ENCODE peak calls at places on chromosomes 6 and 20, in seven cellular contexts. One of them, this sample, is unnamed.
A peak's percentile ranks its signal among the peaks of the same experiment; 100 is the strongest.

GRCh38 chr6:48135352-48136084 is 24.5 kb upstream of the PTCHD4 start:
- DNase-seq in prostate gland: no peak
- DNase-seq in body of pancreas: no peak
- DNase-seq in ovary: no peak
- DNase-seq in adrenal gland: peak; percentile 48
- DNase-seq in sigmoid colon: no peak
- DNase-seq in vagina: no peak
- DNase-seq in this sample: no peak

GRCh38 chr6:158837684-158838625 is 18.8 kb upstream of the EZR start:
- DNase-seq in ovary: no peak
- DNase-seq in vagina: no peak
- DNase-seq in body of pancreas: no peak
- DNase-seq in prostate gland: no peak
- DNase-seq in sigmoid colon: peak; percentile 44
- DNase-seq in adrenal gland: no peak
- DNase-seq in this sample: no peak

GRCh38 chr20:34045294-34045693 is 51.6 kb downstream of the RALY start:
- DNase-seq in vagina: no peak
- DNase-seq in prostate gland: peak; percentile 11
- DNase-seq in body of pancreas: peak; percentile 46
- DNase-seq in sigmoid colon: peak; percentile 71
- DNase-seq in ovary: peak; percentile 50
- DNase-seq in adrenal gland: peak; percentile 59
- DNase-seq in this sample: no peak

GRCh38 chr6:108565893-108566292 is 5.2 kb downstream of the FOXO3 start:
- DNase-seq in prostate gland: no peak
- DNase-seq in ovary: no peak
- DNase-seq in body of pancreas: peak; percentile 31
- DNase-seq in sigmoid colon: peak; percentile 90
- DNase-seq in vagina: no peak
- DNase-seq in adrenal gland: peak; percentile 75
- DNase-seq in this sample: peak; percentile 26

GRCh38 chr6:52157301-52157930 is 28.8 kb upstream of the IL17A start:
- DNase-seq in vagina: no peak
- DNase-seq in body of pancreas: no peak
- DNase-seq in prostate gland: no peak
- DNase-seq in adrenal gland: no peak
- DNase-seq in ovary: no peak
- DNase-seq in sigmoid colon: no peak
- DNase-seq in this sample: no peak

GRCh38 chr6:140779991-140780596 is 1352.6 kb upstream of the GJE1 start:
- DNase-seq in ovary: no peak
- DNase-seq in sigmoid colon: no peak
- DNase-seq in body of pancreas: peak; percentile 9
- DNase-seq in vagina: no peak
- DNase-seq in adrenal gland: no peak
- DNase-seq in prostate gland: no peak
- DNase-seq in this sample: no peak

GRCh38 chr6:129243377-129243776 is 360.4 kb downstream of the LAMA2 start:
- DNase-seq in body of pancreas: no peak
- DNase-seq in ovary: no peak
- DNase-seq in vagina: no peak
- DNase-seq in sigmoid colon: no peak
- DNase-seq in prostate gland: no peak
- DNase-seq in adrenal gland: no peak
- DNase-seq in this sample: no peak

GRCh38 chr6:50899306-50899840 is 80.7 kb downstream of the TFAP2B start:
- DNase-seq in ovary: no peak
- DNase-seq in vagina: no peak
- DNase-seq in prostate gland: no peak
- DNase-seq in sigmoid colon: no peak
- DNase-seq in body of pancreas: no peak
- DNase-seq in adrenal gland: no peak
- DNase-seq in this sample: no peak

GRCh38 chr6:142746524-142746923 is 198.5 kb downstream of the HIVEP2 start:
- DNase-seq in vagina: no peak
- DNase-seq in adrenal gland: no peak
- DNase-seq in ovary: no peak
- DNase-seq in prostate gland: no peak
- DNase-seq in body of pancreas: peak; percentile 41
- DNase-seq in sigmoid colon: no peak
- DNase-seq in this sample: peak; percentile 35

GRCh38 chr6:163255265-163255664 is 159.3 kb upstream of the QKI start:
- DNase-seq in sigmoid colon: no peak
- DNase-seq in adrenal gland: no peak
- DNase-seq in body of pancreas: no peak
- DNase-seq in vagina: no peak
- DNase-seq in prostate gland: no peak
- DNase-seq in ovary: no peak
- DNase-seq in this sample: no peak

GRCh38 chr20:57583289-57584257 is 22.7 kb downstream of the PCK1 start:
- DNase-seq in sigmoid colon: no peak
- DNase-seq in prostate gland: no peak
- DNase-seq in body of pancreas: no peak
- DNase-seq in adrenal gland: no peak
- DNase-seq in vagina: no peak
- DNase-seq in ovary: no peak
- DNase-seq in this sample: no peak

GRCh38 chr6:158170656-158171081 is 2.5 kb downstream of the GTF2H5 start:
- DNase-seq in adrenal gland: peak; percentile 44
- DNase-seq in prostate gland: no peak
- DNase-seq in vagina: no peak
- DNase-seq in ovary: no peak
- DNase-seq in sigmoid colon: no peak
- DNase-seq in body of pancreas: no peak
- DNase-seq in this sample: no peak

GRCh38 chr20:15643713-15644112 is 929.5 kb downstream of the KIF16B start:
- DNase-seq in sigmoid colon: no peak
- DNase-seq in ovary: no peak
- DNase-seq in adrenal gland: no peak
- DNase-seq in prostate gland: no peak
- DNase-seq in body of pancreas: no peak
- DNase-seq in vagina: no peak
- DNase-seq in this sample: no peak

GRCh38 chr20:61559706-61560315 is 307.8 kb downstream of the CDH4 start:
- DNase-seq in body of pancreas: no peak
- DNase-seq in ovary: no peak
- DNase-seq in prostate gland: no peak
- DNase-seq in sigmoid colon: no peak
- DNase-seq in adrenal gland: no peak
- DNase-seq in vagina: no peak
- DNase-seq in this sample: no peak

GRCh38 chr6:39088331-39088730 is 26.7 kb downstream of the SAYSD1 start:
- DNase-seq in body of pancreas: peak; percentile 48
- DNase-seq in prostate gland: no peak
- DNase-seq in vagina: no peak
- DNase-seq in adrenal gland: peak; percentile 31
- DNase-seq in sigmoid colon: no peak
- DNase-seq in ovary: no peak
- DNase-seq in this sample: no peak
- H3K4me1 ChIP-seq in body of pancreas: peaks cover 4% of the 10 kb centered on the region
- H3K4me1 ChIP-seq in prostate gland: no peaks in the 10 kb centered on the region
- H3K4me1 ChIP-seq in vagina: no peaks in the 10 kb centered on the region
- H3K4me1 ChIP-seq in adrenal gland: no peaks in the 10 kb centered on the region
- H3K4me1 ChIP-seq in sigmoid colon: peaks cover 22% of the 10 kb centered on the region
- H3K4me1 ChIP-seq in ovary: no peaks in the 10 kb centered on the region
- H3K4me1 ChIP-seq in this sample: no peaks in the 10 kb centered on the region

GRCh38 chr20:29876911-29877285 is 1380.6 kb upstream of the DEFB115 start:
- DNase-seq in body of pancreas: peak; percentile 6
- DNase-seq in adrenal gland: no peak
- DNase-seq in ovary: no peak
- DNase-seq in vagina: peak; percentile 98
- DNase-seq in sigmoid colon: no peak
- DNase-seq in prostate gland: no peak
- DNase-seq in this sample: no peak

GRCh38 chr20:29878281-29878741 is 1379.2 kb upstream of the DEFB115 start:
- DNase-seq in sigmoid colon: peak; percentile 73
- DNase-seq in adrenal gland: no peak
- DNase-seq in body of pancreas: peak; percentile 15
- DNase-seq in ovary: no peak
- DNase-seq in vagina: peak; percentile 98
- DNase-seq in prostate gland: no peak
- DNase-seq in this sample: peak; percentile 48

GRCh38 chr20:29874476-29875202 is 1382.8 kb upstream of the DEFB115 start:
- DNase-seq in sigmoid colon: peak; percentile 63
- DNase-seq in vagina: no peak
- DNase-seq in prostate gland: no peak
- DNase-seq in body of pancreas: no peak
- DNase-seq in ovary: no peak
- DNase-seq in adrenal gland: no peak
- DNase-seq in this sample: no peak

GRCh38 chr20:29878777-29879442 is 1378.6 kb upstream of the DEFB115 start:
- DNase-seq in prostate gland: no peak
- DNase-seq in adrenal gland: no peak
- DNase-seq in body of pancreas: peak; percentile 5
- DNase-seq in ovary: no peak
- DNase-seq in sigmoid colon: peak; percentile 67
- DNase-seq in vagina: peak; percentile 98
- DNase-seq in this sample: no peak

DNA sequence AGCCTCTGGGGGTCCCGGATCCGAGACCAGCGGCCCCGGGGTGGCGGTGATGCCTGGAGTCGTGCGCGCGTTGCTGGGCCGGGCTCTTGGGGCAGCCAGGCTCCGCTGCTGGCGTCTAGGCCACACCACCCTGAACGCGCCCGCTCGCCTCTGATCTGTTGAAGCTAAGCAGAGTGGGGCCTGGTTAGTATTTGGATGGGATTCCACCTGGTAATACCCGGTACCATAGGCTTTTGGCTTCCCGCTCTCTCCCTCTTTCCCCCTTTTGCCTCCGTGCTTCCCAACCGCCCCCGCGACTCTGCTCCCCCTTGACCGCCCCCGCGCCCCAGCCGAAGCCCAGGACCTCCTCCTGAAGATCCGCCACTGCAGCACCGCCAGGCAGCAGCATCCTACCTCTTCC is 1383.5 kb upstream of the DEFB115 start:
- DNase-seq in sigmoid colon: peak; percentile 81
- DNase-seq in adrenal gland: peak; percentile 45
- DNase-seq in body of pancreas: peak; percentile 66
- DNase-seq in vagina: peak; percentile 97
- DNase-seq in prostate gland: no peak
- DNase-seq in ovary: no peak
- DNase-seq in this sample: peak; percentile 76
- H3K9me3 ChIP-seq in sigmoid colon: no peaks in the 10 kb centered on the region
- H3K9me3 ChIP-seq in adrenal gland: no peaks in the 10 kb centered on the region
- H3K9me3 ChIP-seq in body of pancreas: no peaks in the 10 kb centered on the region
- H3K9me3 ChIP-seq in vagina: no peaks in the 10 kb centered on the region
- H3K9me3 ChIP-seq in prostate gland: no peaks in the 10 kb centered on the region
- H3K9me3 ChIP-seq in ovary: peaks cover 4% of the 10 kb centered on the region
- H3K9me3 ChIP-seq in this sample: no peaks in the 10 kb centered on the region

GRCh38 chr20:5586720-5587119 is 163.5 kb upstream of the SHLD1 start:
- DNase-seq in sigmoid colon: no peak
- DNase-seq in body of pancreas: no peak
- DNase-seq in ovary: no peak
- DNase-seq in adrenal gland: no peak
- DNase-seq in prostate gland: no peak
- DNase-seq in vagina: no peak
- DNase-seq in this sample: no peak

GRCh38 chr20:5584678-5585077 is 165.5 kb upstream of the SHLD1 start:
- DNase-seq in ovary: no peak
- DNase-seq in vagina: no peak
- DNase-seq in body of pancreas: no peak
- DNase-seq in adrenal gland: no peak
- DNase-seq in prostate gland: no peak
- DNase-seq in sigmoid colon: no peak
- DNase-seq in this sample: no peak

GRCh38 chr20:5580940-5581708 is 169.1 kb upstream of the SHLD1 start:
- DNase-seq in body of pancreas: no peak
- DNase-seq in ovary: no peak
- DNase-seq in adrenal gland: no peak
- DNase-seq in prostate gland: no peak
- DNase-seq in vagina: no peak
- DNase-seq in sigmoid colon: no peak
- DNase-seq in this sample: no peak
- TF ChIP-seq POLR2A in body of pancreas: no peak
- TF ChIP-seq POLR2A in ovary: no peak
- TF ChIP-seq POLR2A in adrenal gland: no peak
- TF ChIP-seq POLR2A in prostate gland: no peak
- TF ChIP-seq POLR2A in vagina: no peak
- TF ChIP-seq POLR2A in sigmoid colon: no peak
- TF ChIP-seq POLR2A in this sample: no peak

DNA sequence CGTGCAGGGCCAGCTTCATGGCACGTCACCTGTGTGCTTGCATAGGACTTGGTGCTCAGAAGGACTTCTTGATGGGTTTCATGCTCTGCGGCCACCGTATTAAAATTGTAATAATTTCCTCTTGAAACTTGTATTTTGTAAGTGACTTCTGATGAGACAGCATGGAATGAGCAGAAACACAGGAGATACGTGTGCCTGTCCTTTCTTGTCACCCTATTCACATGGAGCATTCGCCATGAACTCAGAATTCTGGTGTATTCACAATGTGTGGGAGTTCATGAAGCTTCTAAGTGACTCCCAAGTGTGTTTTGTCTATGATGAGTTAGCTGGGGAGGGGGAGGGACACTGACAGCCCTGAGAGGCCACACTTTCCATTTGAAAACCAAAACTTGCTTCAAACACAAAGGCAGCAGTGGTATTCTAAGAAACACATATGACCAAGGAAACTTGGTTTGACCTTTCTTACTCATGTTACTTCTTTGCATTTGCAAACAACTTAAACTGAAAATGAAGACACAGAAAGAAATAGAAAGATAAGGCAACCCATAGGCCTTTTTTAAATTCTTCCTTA is 92.1 kb upstream of the NEDD9 start:
- DNase-seq in body of pancreas: no peak
- DNase-seq in sigmoid colon: no peak
- DNase-seq in vagina: no peak
- DNase-seq in ovary: no peak
- DNase-seq in adrenal gland: no peak
- DNase-seq in prostate gland: no peak
- DNase-seq in this sample: no peak
- H3K4me1 ChIP-seq in body of pancreas: peaks cover under 1% of the 10 kb centered on the region
- H3K4me1 ChIP-seq in sigmoid colon: no peaks in the 10 kb centered on the region
- H3K4me1 ChIP-seq in vagina: peaks cover 28% of the 10 kb centered on the region
- H3K4me1 ChIP-seq in ovary: no peaks in the 10 kb centered on the region
- H3K4me1 ChIP-seq in adrenal gland: no peaks in the 10 kb centered on the region
- H3K4me1 ChIP-seq in prostate gland: no peaks in the 10 kb centered on the region
- H3K4me1 ChIP-seq in this sample: no peaks in the 10 kb centered on the region

DNA sequence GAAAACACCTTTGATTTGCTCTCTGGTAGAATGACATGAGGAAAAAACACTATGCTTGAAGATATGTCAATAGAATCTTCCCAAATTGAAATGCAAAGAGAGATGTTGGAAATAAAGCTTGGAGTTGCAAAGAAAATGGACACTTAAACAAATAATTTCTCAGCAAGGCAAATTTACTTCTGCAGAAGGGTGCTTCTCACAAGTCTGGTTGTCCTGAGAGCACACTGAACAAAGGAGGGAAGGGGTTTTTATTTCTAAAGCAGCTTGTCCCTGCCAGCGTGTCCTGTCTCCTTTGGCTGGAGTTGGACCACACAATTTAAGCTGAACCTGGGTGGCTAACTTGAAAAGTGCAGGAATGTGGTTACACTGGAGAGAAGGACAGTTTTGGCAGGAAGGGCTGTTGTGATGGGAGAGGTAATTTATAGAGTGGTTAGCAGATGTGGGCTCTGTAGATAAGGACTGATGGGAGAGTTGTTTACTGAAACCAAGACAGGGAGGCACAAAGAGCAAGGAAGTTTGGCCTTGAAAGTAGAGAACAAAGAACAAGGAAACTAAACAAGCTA is 454.6 kb upstream of the EYS start:
- DNase-seq in ovary: no peak
- DNase-seq in adrenal gland: no peak
- DNase-seq in prostate gland: no peak
- DNase-seq in vagina: no peak
- DNase-seq in sigmoid colon: no peak
- DNase-seq in body of pancreas: no peak
- DNase-seq in this sample: no peak
- H3K9me3 ChIP-seq in ovary: no peaks in the 10 kb centered on the region
- H3K9me3 ChIP-seq in adrenal gland: no peaks in the 10 kb centered on the region
- H3K9me3 ChIP-seq in prostate gland: no peaks in the 10 kb centered on the region
- H3K9me3 ChIP-seq in vagina: no peaks in the 10 kb centered on the region
- H3K9me3 ChIP-seq in sigmoid colon: no peaks in the 10 kb centered on the region
- H3K9me3 ChIP-seq in body of pancreas: no peaks in the 10 kb centered on the region
- H3K9me3 ChIP-seq in this sample: peaks cover 8% of the 10 kb centered on the region